ENCODE peak calls at places on chromosomes 16 and 17, in four cellular contexts. Q, M, D and U are unnamed samples.

GRCh38 chr17:41792835-41793748 is 6.6 kb upstream of the JUP start:
- DNase-seq in Q (peak), D (no peak), M (no peak), U (no peak)

GRCh38 chr17:76266244-76266938 is 1.2 kb downstream of the UBALD2 start:
- DNase-seq in M (no peak), Q (peak), D (no peak), U (no peak)

GRCh38 chr17:49217651-49218413 is 7.3 kb downstream of the ABI3 start:
- DNase-seq in Q (no peak), D (no peak), M (peak), U (no peak)

GRCh38 chr16:47019563-47019962 is 46.1 kb upstream of the DNAJA2 start:
- DNase-seq in M (no peak), D (no peak), Q (peak), U (no peak)

GRCh38 chr17:5584383-5584951 is at the start of gene NLRP1:
- DNase-seq in M (peak), D (peak), Q (peak), U (peak)

GRCh38 chr17:50429793-50430192 is 3.8 kb downstream of the ACSF2 start:
- DNase-seq in D (no peak), Q (no peak), M (no peak), U (no peak)

GRCh38 chr17:15456972-15457722 is 10.3 kb downstream of the CDRT4 start:
- DNase-seq in D (no peak), Q (no peak), M (no peak), U (peak)

GRCh38 chr16:228151-228855 is 946 bp downstream of the LUC7L start:
- DNase-seq in D (peak), Q (peak), M (peak), U (no peak)

GRCh38 chr17:80311216-80311827 is 50.7 kb downstream of the RNF213 start:
- DNase-seq in Q (no peak), M (no peak), D (no peak), U (peak)

GRCh38 chr17:63838586-63839184 is 3.8 kb downstream of the SMARCD2 start:
- DNase-seq in D (no peak), M (no peak), Q (peak), U (peak)

GRCh38 chr16:381788-382717 is at the start of gene PGAP6:
- DNase-seq in Q (peak), D (no peak), M (peak), U (peak)

GRCh38 chr16:70553175-70553574 is 29.6 kb downstream of the SF3B3 start:
- DNase-seq in D (no peak), Q (peak), M (no peak), U (no peak)

GRCh38 chr17:56737741-56738161 is 96.0 kb downstream of the C17orf67 start:
- DNase-seq in D (no peak), Q (no peak), M (no peak), U (no peak)

GRCh38 chr17:60229189-60229802 is 79.5 kb downstream of the CA4 start:
- DNase-seq in D (no peak), Q (no peak), M (no peak), U (no peak)

GRCh38 chr17:67571478-67571877 is 146.3 kb upstream of the NOL11 start:
- DNase-seq in D (no peak), M (no peak), Q (no peak), U (no peak)

GRCh38 chr17:66416207-66416940 is 114.0 kb downstream of the PRKCA start:
- DNase-seq in Q (no peak), D (no peak), M (no peak), U (no peak)

GRCh38 chr16:84751947-84752346 is 52.1 kb downstream of the USP10 start:
- DNase-seq in D (no peak), Q (peak), M (peak), U (no peak)

GRCh38 chr17:68937890-68938514 is 17.2 kb downstream of the ABCA8 start:
- DNase-seq in Q (no peak), M (no peak), D (no peak), U (no peak)

GRCh38 chr17:72004011-72004427 is 116.8 kb upstream of the SOX9 start:
- DNase-seq in M (no peak), Q (peak), D (peak), U (no peak)

GRCh38 chr17:17849147-17849820 is 12.5 kb upstream of the SREBF1 start:
- DNase-seq in D (no peak), Q (no peak), M (peak), U (no peak)

DNA sequence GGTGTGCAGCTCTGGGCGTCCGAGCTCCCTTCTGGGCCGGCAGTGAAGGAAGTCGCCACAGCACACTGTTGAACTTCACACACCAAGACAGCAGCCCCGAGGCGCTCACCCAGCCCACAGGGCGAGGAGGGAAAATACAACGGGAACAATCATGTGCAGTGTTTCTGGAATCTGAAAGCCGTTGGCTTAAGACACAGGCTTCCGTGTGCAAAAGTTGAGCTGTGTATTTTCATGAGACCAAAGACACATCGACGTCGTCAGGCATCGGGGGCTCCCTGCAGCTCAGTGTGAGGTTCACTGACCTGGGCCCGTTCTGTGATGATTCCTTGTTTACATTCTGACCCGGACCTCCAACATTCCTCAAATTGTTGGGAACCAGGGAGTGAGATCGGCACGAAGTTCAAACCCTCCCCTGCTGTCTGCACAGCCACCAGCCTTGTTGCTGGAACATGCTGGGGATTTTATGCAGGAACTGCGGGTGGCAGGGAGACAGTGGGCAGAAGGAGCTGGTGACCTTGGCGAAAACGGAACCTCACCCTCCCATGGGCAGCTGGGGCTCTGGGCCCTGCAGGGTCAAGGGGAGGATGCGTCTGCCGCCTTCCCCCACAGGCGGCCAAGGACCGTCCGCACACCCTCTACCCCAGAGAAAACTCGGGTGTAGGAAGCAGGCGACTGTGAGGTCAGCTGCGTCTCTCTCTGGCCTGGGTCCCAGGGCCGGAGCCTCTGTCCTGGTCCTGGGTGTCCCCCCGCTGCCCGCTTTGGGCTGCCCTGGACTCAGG is 72.2 kb downstream of the METRNL start:
- DNase-seq in Q (no peak), D (no peak), M (no peak), U (peak)
- TF ChIP-seq CTCF in Q (no peak), D (no peak), M (no peak), U (no peak)

GRCh38 chr17:8186787-8187516 is 3.0 kb downstream of the BORCS6 start:
- DNase-seq in M (peak), Q (peak), D (peak), U (peak)

GRCh38 chr17:8187517-8188407 is 2.2 kb downstream of the BORCS6 start:
- DNase-seq in M (peak), Q (peak), D (peak), U (peak)

GRCh38 chr17:8188408-8188839 is 1.6 kb downstream of the BORCS6 start:
- DNase-seq in D (no peak), M (no peak), Q (no peak), U (peak)

GRCh38 chr17:8185580-8186445 is 4.2 kb downstream of the BORCS6 start:
- DNase-seq in D (peak), Q (peak), M (peak), U (peak)

DNA sequence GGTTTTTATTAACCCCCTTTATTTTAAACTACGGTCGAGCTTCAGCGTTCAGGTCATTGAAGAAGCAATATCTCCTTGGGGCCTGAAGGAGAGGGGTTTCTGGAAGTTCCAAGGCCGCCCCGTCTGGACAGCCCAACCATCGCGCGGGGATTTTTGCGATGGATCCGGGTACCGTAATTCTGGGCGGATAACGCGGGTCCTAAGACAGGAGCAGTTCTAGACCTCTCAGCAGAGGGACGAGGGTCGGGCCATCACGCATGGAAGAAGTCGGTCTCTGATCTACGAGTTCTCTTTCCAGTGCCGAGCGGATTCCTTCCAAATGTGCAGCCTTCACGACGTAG is 3.6 kb downstream of the BORCS6 start:
- DNase-seq in Q (no peak), D (no peak), M (no peak), U (no peak)
- TF ChIP-seq CTCF in Q (no peak), D (no peak), M (no peak), U (no peak)

DNA sequence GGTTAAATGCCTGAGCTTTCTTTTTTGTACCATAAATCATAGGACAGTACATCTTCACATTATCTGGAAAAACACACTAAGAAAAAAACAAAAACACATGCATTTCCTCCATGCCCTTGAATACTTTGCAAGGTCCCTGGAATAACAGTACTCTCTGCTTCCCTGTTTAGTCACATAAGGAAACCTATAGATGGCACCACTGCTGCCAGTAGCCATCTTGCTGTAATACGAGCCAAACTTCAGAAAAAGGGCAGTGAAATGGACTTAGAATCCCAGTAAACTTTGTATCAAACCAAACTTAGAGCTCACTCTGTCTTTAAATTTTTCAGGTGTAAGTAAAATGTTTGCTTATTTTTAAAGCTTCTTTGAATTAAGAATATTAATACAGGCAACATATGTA is 435.5 kb downstream of the KCNJ2 start:
- DNase-seq in Q (no peak), M (no peak), D (no peak), U (no peak)
- TF ChIP-seq CTCF in Q (peak), M (no peak), D (peak), U (no peak)

DNA sequence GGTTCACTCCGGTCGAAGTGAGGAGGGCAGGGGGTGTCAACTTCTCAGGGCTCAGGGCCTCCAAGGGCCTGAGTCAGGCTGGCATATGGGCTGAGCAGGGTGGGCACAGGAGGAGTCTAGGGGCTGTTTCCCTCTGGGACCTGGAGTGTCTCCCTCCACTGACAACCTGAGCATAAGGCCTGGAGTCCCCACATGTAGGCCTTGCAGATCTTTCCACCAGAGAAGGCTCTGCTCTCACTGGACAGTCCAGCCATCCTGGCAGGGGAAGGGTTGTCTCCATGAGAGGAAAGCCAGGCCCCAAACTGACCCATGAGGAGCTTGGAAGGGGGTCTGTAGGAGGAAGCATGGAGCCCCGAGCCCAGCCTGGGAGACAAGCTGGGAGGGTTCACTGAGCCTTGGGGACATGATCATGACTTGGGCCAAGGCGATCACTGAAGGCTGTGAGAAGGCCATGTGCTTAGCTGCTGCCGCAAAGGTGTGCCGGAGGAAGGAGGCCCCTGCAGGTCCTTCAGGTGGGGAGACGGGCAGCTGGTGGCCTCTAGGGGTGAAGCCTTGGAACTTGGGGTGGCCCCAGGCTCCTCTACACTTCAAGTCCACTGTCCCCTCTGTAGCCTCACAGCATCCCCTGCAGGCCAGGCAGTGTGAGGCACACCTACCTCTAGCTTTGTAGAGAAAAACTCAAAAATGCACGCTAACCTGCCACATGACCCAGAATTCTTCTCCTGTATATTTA is 9.9 kb downstream of the CMTM2 start:
- DNase-seq in M (peak), Q (peak), D (no peak), U (no peak)
- TF ChIP-seq CTCF in M (peak), Q (peak), D (peak), U (peak)

GRCh38 chr17:73835605-73836004 is 191.4 kb upstream of the SDK2 start:
- DNase-seq in D (no peak), Q (no peak), M (no peak), U (no peak)

GRCh38 chr17:73840829-73841228 is 196.6 kb upstream of the SDK2 start:
- DNase-seq in M (no peak), D (no peak), Q (no peak), U (no peak)

GRCh38 chr17:73838815-73839214 is 194.6 kb upstream of the SDK2 start:
- DNase-seq in M (no peak), Q (no peak), D (no peak), U (no peak)

GRCh38 chr17:73841431-73842060 is 197.3 kb upstream of the SDK2 start:
- DNase-seq in D (no peak), Q (no peak), M (no peak), U (no peak)
- TF ChIP-seq CTCF in D (peak), Q (peak), M (peak), U (no peak)

DNA sequence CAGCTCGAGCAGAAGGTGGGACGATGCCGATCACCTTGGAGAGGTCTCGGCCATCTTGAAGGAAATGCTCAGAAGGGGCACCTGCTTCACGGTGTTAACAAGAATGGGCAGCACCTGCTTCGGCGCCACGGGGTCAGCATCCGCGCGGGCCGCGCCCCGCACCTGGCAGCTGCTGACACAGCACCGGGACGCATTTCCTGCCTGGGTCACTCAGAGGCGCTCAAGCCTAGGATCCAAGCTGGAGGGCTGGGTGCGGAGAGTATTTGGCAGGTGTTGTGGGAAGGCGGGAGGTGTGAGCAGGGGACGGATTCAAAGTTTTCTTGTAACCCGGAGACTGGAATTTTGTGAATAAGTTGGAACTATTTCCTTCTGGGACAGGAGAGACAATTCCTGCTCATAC is 39.3 kb upstream of the AKTIP start:
- DNase-seq in Q (no peak), D (no peak), M (no peak), U (no peak)
- TF ChIP-seq CTCF in Q (no peak), D (peak), M (no peak), U (no peak)

DNA sequence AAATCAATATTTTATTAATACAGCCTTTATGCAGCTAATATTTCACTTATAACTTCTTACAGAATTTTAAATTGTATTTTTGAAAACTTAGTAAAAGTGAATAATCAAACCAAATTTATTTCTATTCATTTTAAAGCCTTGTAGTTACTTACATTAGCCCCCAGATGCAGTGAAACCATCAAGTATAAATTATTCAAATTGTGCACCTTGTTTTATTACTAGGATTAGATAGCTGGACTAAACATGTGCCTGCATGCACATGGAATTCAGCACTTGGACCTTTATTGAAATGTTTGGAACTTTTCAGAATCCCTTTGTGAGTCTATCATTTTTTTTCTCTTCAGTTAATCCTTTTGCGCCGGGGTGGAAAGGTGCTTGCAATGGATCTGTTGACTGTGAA is 4.7 kb downstream of the ZPBP2 start:
- DNase-seq in M (no peak), D (no peak), Q (peak), U (no peak)
- TF ChIP-seq CTCF in M (peak), D (peak), Q (peak), U (no peak)